ENCODE peak calls at places on chromosomes 13 and 19, in seven cellular contexts. A, K, C, U, Q, V and I are unnamed samples.

GRCh38 chr13:113150545-113151365 is 7.7 kb upstream of the PROZ start:
- DNase-seq in A (no peak), K (no peak), C (no peak), U (no peak), Q (no peak), V (no peak), I (no peak)

GRCh38 chr13:64959276-64959675 is 2270.9 kb downstream of the PCDH9 start:
- DNase-seq in A (no peak), K (no peak), C (no peak), U (no peak), Q (no peak), V (no peak), I (peak; percentile 46)

GRCh38 chr13:110759710-110760109 is 46.2 kb downstream of the ING1 start:
- DNase-seq in A (no peak), K (no peak), C (no peak), U (no peak), Q (no peak), V (no peak), I (no peak)

GRCh38 chr19:48501446-48501960 is 10.1 kb downstream of the LMTK3 start:
- DNase-seq in A (peak; percentile 72), K (peak; percentile 96), C (no peak), U (no peak), Q (peak; percentile 89), V (peak; percentile 55), I (peak; percentile 92)

GRCh38 chr19:17754634-17755532 is 3.6 kb downstream of the FCHO1 start:
- DNase-seq in A (peak; percentile 92), K (no peak), C (no peak), U (no peak), Q (no peak), V (no peak), I (no peak)

GRCh38 chr19:40489882-40490230 is 23.1 kb downstream of the SPTBN4 start:
- DNase-seq in A (no peak), K (no peak), C (no peak), U (no peak), Q (no peak), V (no peak), I (peak; percentile 83)

GRCh38 chr19:37007587-37008220 is 70.5 kb upstream of the ZNF420 start:
- DNase-seq in A (no peak), K (no peak), C (no peak), U (peak; percentile 12), Q (no peak), V (peak; percentile 22), I (no peak)

GRCh38 chr13:77860621-77861020 is 58.0 kb downstream of the EDNRB start:
- DNase-seq in A (peak; percentile 77), K (no peak), C (peak; percentile 35), U (no peak), Q (no peak), V (no peak), I (no peak)

GRCh38 chr19:12947702-12948596 is 2.3 kb downstream of the RAD23A start:
- DNase-seq in A (no peak), K (no peak), C (no peak), U (no peak), Q (no peak), V (no peak), I (no peak)

GRCh38 chr13:85520445-85520844 is 278.8 kb downstream of the SLITRK6 start:
- DNase-seq in A (no peak), K (no peak), C (no peak), U (no peak), Q (no peak), V (no peak), I (no peak)